ENCODE peak calls at places on chromosomes 6 and 20, in nine cellular contexts. M is lower lobe of right lung; Z is RWPE2; Q is mucosa of descending colon; A is T-helper 17 cell; I is heart left ventricle; T is body of pancreas; D is psoas muscle; E is CD4-positive, alpha-beta T cell. V is an unnamed sample.

GRCh38 chr20:25297141-25297905 is 49.4 kb downstream of the PYGB start:
- ATAC-seq in I (no peak), M (no peak), A (no peak), Q (no peak), T (no peak), D (no peak), Z (no peak), E (no peak), V (no peak)

GRCh38 chr6:166307082-166307980 is 861 bp downstream of the PRR18 start:
- ATAC-seq in D (peak; percentile 37), E (peak; percentile 72), I (no peak), Q (peak; percentile 58), T (peak; percentile 53), M (peak; percentile 24), Z (peak; percentile 46), A (peak; percentile 78), V (peak; percentile 34)

GRCh38 chr20:6654490-6655247 is 112.8 kb upstream of the BMP2 start:
- ATAC-seq in Z (peak; percentile 85), D (no peak), A (no peak), Q (peak; percentile 74), T (no peak), E (no peak), I (no peak), M (no peak), V (no peak)

GRCh38 chr20:43941476-43942212 is 27.0 kb downstream of the TOX2 start:
- ATAC-seq in Z (peak; percentile 59), D (no peak), E (no peak), Q (peak; percentile 86), A (no peak), I (peak; percentile 14), T (peak; percentile 15), M (peak; percentile 53), V (no peak)

GRCh38 chr20:4088766-4089165 is 73.4 kb upstream of the RNF24 start:
- ATAC-seq in M (no peak), D (no peak), E (no peak), Q (no peak), A (no peak), Z (no peak), T (no peak), I (no peak), V (no peak)

GRCh38 chr6:75267461-75267860 is 17.1 kb downstream of the TMEM30A start:
- ATAC-seq in M (peak; percentile 17), Q (peak; percentile 63), T (peak; percentile 33), A (no peak), E (no peak), Z (no peak), D (no peak), I (no peak), V (no peak)

GRCh38 chr6:166317261-166318212 is 9.3 kb upstream of the PRR18 start:
- ATAC-seq in D (peak; percentile 20), T (no peak), A (no peak), Z (peak; percentile 44), M (no peak), I (no peak), Q (peak; percentile 19), E (no peak), V (no peak)

GRCh38 chr6:6581014-6581413 is 7.5 kb upstream of the LY86 start:
- ATAC-seq in I (no peak), D (no peak), E (peak; percentile 84), T (no peak), M (no peak), Q (no peak), A (no peak), Z (no peak), V (no peak)

GRCh38 chr6:110404602-110405001 is 10.8 kb downstream of the DDO start:
- ATAC-seq in M (no peak), D (peak; percentile 34), T (peak; percentile 79), A (no peak), I (no peak), Q (peak; percentile 37), Z (no peak), E (no peak), V (no peak)

GRCh38 chr6:3457710-3458605 is 1.1 kb upstream of the SLC22A23 start:
- ATAC-seq in E (no peak), D (peak; percentile 70), I (peak; percentile 14), Q (peak; percentile 67), M (peak; percentile 66), Z (peak; percentile 47), T (peak; percentile 33), A (no peak), V (peak; percentile 31)

GRCh38 chr20:30513050-30513628 is 744.3 kb upstream of the DEFB115 start:
- ATAC-seq in Z (no peak), D (no peak), T (no peak), A (no peak), M (no peak), E (no peak), Q (no peak), I (no peak), V (no peak)

GRCh38 chr6:157253699-157254098 is 69.6 kb downstream of the TMEM242 start:
- ATAC-seq in Q (peak; percentile 82), Z (no peak), D (no peak), I (no peak), M (no peak), E (no peak), T (peak; percentile 75), A (no peak), V (no peak)

GRCh38 chr6:83707829-83708545 is 914 bp downstream of the SNAP91 start:
- ATAC-seq in Z (peak; percentile 53), Q (no peak), T (peak; percentile 27), I (no peak), M (peak; percentile 39), D (no peak), A (no peak), E (no peak), V (peak; percentile 15)

GRCh38 chr20:49219924-49220831 is 962 bp downstream of the DDX27 start:
- ATAC-seq in Z (no peak), M (no peak), D (no peak), E (no peak), A (no peak), Q (no peak), T (no peak), I (peak; percentile 2), V (no peak)

GRCh38 chr6:24215068-24215467 is 89.1 kb downstream of the NRSN1 start:
- ATAC-seq in Q (no peak), T (no peak), A (no peak), D (no peak), E (no peak), Z (no peak), M (no peak), I (no peak), V (no peak)

GRCh38 chr6:46002264-46002663 is 13.4 kb downstream of the CLIC5 start:
- ATAC-seq in M (no peak), I (no peak), E (no peak), Q (peak; percentile 71), T (no peak), Z (no peak), D (no peak), A (no peak), V (no peak)

GRCh38 chr6:167738386-167738785 is 88.3 kb upstream of the AFDN start:
- ATAC-seq in Z (no peak), A (no peak), E (no peak), M (peak; percentile 38), D (no peak), T (no peak), Q (no peak), I (no peak), V (no peak)

GRCh38 chr6:167734662-167735497 is 91.8 kb upstream of the AFDN start:
- ATAC-seq in Z (no peak), Q (no peak), A (no peak), M (no peak), D (peak; percentile 19), I (peak; percentile 22), T (no peak), E (no peak), V (no peak)

GRCh38 chr6:167735498-167736201 is 91.1 kb upstream of the AFDN start:
- ATAC-seq in I (no peak), T (no peak), E (no peak), A (no peak), Z (no peak), D (no peak), M (no peak), Q (no peak), V (no peak)

GRCh38 chr6:167736486-167737204 is 90.1 kb upstream of the AFDN start:
- ATAC-seq in A (no peak), M (peak; percentile 63), D (no peak), T (no peak), Z (no peak), Q (no peak), E (no peak), I (no peak), V (no peak)

GRCh38 chr6:167737205-167737830 is 89.4 kb upstream of the AFDN start:
- ATAC-seq in A (no peak), T (no peak), E (no peak), Q (no peak), M (no peak), D (no peak), I (no peak), Z (no peak), V (no peak)
- H3K9me3 ChIP-seq in A (no peaks in the 10 kb centered on the region), T (no peaks in the 10 kb centered on the region), E (no peaks in the 10 kb centered on the region), Q (no peaks in the 10 kb centered on the region), M (no peaks in the 10 kb centered on the region), D (no peaks in the 10 kb centered on the region), I (no peaks in the 10 kb centered on the region), Z (no peaks in the 10 kb centered on the region), V (no peaks in the 10 kb centered on the region)

GRCh38 chr6:27359231-27359630 is 29.3 kb upstream of the ZNF391 start:
- ATAC-seq in D (no peak), E (no peak), M (no peak), Q (no peak), I (no peak), T (no peak), A (no peak), Z (no peak), V (no peak)

GRCh38 chr6:27352850-27353249 is 35.7 kb upstream of the ZNF391 start:
- ATAC-seq in I (no peak), A (no peak), E (no peak), D (no peak), Q (no peak), M (no peak), Z (no peak), T (no peak), V (no peak)

DNA sequence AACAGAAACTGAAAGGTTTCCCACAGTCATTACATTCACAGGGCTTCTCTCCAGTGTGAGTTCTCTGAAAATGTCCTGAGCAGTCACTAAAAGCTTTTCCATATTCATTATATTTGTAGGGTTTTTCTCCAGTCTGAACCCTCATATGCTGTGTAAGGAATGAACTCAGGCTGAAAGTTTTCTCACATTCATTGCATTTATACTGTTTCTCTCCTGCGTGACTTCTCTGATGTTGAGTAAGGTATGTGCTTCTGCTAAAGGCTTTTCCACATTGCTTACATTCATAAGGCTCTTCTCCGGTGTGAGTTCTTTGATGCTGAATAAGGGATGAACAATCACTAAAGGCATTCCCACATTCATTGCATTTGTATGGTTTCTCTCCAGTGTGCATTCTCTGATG is 29.8 kb upstream of the ZNF391 start:
- ATAC-seq in M (no peak), T (no peak), I (no peak), Q (no peak), Z (no peak), E (no peak), A (no peak), D (no peak), V (no peak)
- H3K9me3 ChIP-seq in M (peaks cover 30% of the 10 kb centered on the region), T (no peaks in the 10 kb centered on the region), I (peaks cover 54% of the 10 kb centered on the region), Q (peaks cover 44% of the 10 kb centered on the region), Z (peaks cover 27% of the 10 kb centered on the region), E (peaks cover 55% of the 10 kb centered on the region), A (peaks cover 10% of the 10 kb centered on the region), D (peaks cover 58% of the 10 kb centered on the region), V (peaks cover 27% of the 10 kb centered on the region)

GRCh38 chr6:168415149-168415992 is 25.6 kb upstream of the SMOC2 start:
- ATAC-seq in D (no peak), Q (no peak), T (no peak), I (peak; percentile 38), E (no peak), A (no peak), Z (no peak), M (no peak), V (no peak)
- H3K9me3 ChIP-seq in D (no peaks in the 10 kb centered on the region), Q (no peaks in the 10 kb centered on the region), T (no peaks in the 10 kb centered on the region), I (no peaks in the 10 kb centered on the region), E (no peaks in the 10 kb centered on the region), A (no peaks in the 10 kb centered on the region), Z (no peaks in the 10 kb centered on the region), M (no peaks in the 10 kb centered on the region), V (no peaks in the 10 kb centered on the region)

GRCh38 chr6:134902074-134902861 is 47.6 kb downstream of the ALDH8A1 start:
- ATAC-seq in M (no peak), I (no peak), D (peak; percentile 57), E (no peak), Q (no peak), T (no peak), A (no peak), Z (no peak), V (peak; percentile 28)
- H3K9me3 ChIP-seq in M (no peaks in the 10 kb centered on the region), I (no peaks in the 10 kb centered on the region), D (no peaks in the 10 kb centered on the region), E (no peaks in the 10 kb centered on the region), Q (no peaks in the 10 kb centered on the region), T (no peaks in the 10 kb centered on the region), A (no peaks in the 10 kb centered on the region), Z (no peaks in the 10 kb centered on the region), V (no peaks in the 10 kb centered on the region)